ENCODE peak calls at places on chromosomes 12 and 14, in seven cellular contexts. Q, G, K, W, H, D and E are unnamed samples.

GRCh38 chr14:73526036-73526984 is 10.6 kb upstream of the ACOT1 start:
- DNase-seq in G (peak), D (no peak), Q (peak), K (no peak), W (no peak), H (no peak), E (peak)

GRCh38 chr14:68785817-68786490 is 6.9 kb downstream of the ZFP36L1 start:
- DNase-seq in H (no peak), K (no peak), G (no peak), W (no peak), Q (no peak), D (no peak), E (peak)

GRCh38 chr12:86264451-86265328 is 8.5 kb upstream of the MGAT4C start:
- DNase-seq in K (peak), D (no peak), H (no peak), Q (no peak), G (no peak), W (peak), E (peak)

GRCh38 chr14:68596701-68597100 is 196.2 kb downstream of the ZFP36L1 start:
- DNase-seq in D (no peak), K (no peak), Q (no peak), G (no peak), H (peak), W (no peak), E (peak)

GRCh38 chr14:46717211-46717610 is 65.6 kb upstream of the RPL10L start:
- DNase-seq in D (no peak), H (no peak), G (no peak), K (no peak), W (no peak), Q (no peak), E (no peak)

GRCh38 chr14:57486767-57487379 is 6.8 kb downstream of the CCDC198 start:
- DNase-seq in G (peak), Q (peak), D (no peak), H (peak), W (peak), K (peak), E (peak)

GRCh38 chr12:27179399-27180214 is 64.5 kb upstream of the STK38L start:
- DNase-seq in K (peak), H (peak), Q (no peak), D (no peak), W (no peak), G (peak), E (peak)

GRCh38 chr12:29230800-29231560 is 81.9 kb downstream of the FAR2 start:
- DNase-seq in G (no peak), H (no peak), W (no peak), Q (no peak), K (no peak), D (no peak), E (no peak)

GRCh38 chr14:70415788-70416187 is 1.1 kb downstream of the SYNJ2BP start:
- DNase-seq in D (no peak), G (no peak), H (no peak), Q (no peak), K (no peak), W (no peak), E (no peak)